ENCODE peak calls at places on chromosomes 4 and X, in six cellular contexts. C is D341Med; X is naive thymus-derived CD4-positive, alpha-beta T cell; Q is T-cell; W is NCI-H2081; R is stimulated activated CD4-positive, alpha-beta T cell treated with anti-CD3 and anti-CD28 coated beads, Interleukin-12 subunit alpha, Interleukin-12 subunit beta, amount 100 ng/mL, for 24 hours. H is an unnamed sample.

GRCh38 chr4:76982638-76983579 is 33.4 kb downstream of the SEPTIN11 start:
- DNase-seq in W (no peak), R (no peak), Q (no peak), X (no peak), C (no peak), H (peak)

GRCh38 chrX:19272452-19272851 is 71.3 kb upstream of the PDHA1 start:
- DNase-seq in C (no peak), R (no peak), W (no peak), X (no peak), Q (no peak), H (no peak)

GRCh38 chr4:124386163-124386562 is 326.4 kb downstream of the ANKRD50 start:
- DNase-seq in Q (no peak), C (no peak), R (no peak), X (no peak), W (no peak), H (no peak)

GRCh38 chr4:1379801-1380331 is 26.4 kb downstream of the NKX1-1 start:
- DNase-seq in Q (no peak), X (no peak), R (no peak), W (no peak), C (no peak), H (no peak)

GRCh38 chr4:141028024-141028529 is 105.2 kb downstream of the RNF150 start:
- DNase-seq in C (no peak), W (peak), R (no peak), Q (no peak), X (no peak), H (peak)

GRCh38 chr4:123250843-123251242 is 145.8 kb upstream of the SPRY1 start:
- DNase-seq in R (no peak), C (no peak), Q (no peak), W (no peak), X (no peak), H (no peak)

GRCh38 chr4:122692641-122693520 is 39.6 kb upstream of the BBS12 start:
- DNase-seq in Q (no peak), X (no peak), W (no peak), C (no peak), R (no peak), H (no peak)

GRCh38 chrX:139864613-139865012 is 68.2 kb downstream of the ATP11C start:
- DNase-seq in W (no peak), R (no peak), Q (no peak), X (no peak), C (no peak), H (no peak)

GRCh38 chrX:33252306-33252825 is 41.0 kb upstream of the DMD start:
- DNase-seq in R (no peak), Q (no peak), W (no peak), C (no peak), X (no peak), H (no peak)

GRCh38 chrX:70043685-70044084 is 6.1 kb downstream of the AWAT2 start:
- DNase-seq in R (no peak), C (no peak), X (no peak), W (no peak), Q (no peak), H (no peak)

GRCh38 chr4:122966201-122966600 is 43.8 kb upstream of the NUDT6 start:
- DNase-seq in C (no peak), X (no peak), W (no peak), R (no peak), Q (no peak), H (no peak)

GRCh38 chr4:156705291-156705690 is 266.3 kb downstream of the PDGFC start:
- DNase-seq in X (no peak), C (no peak), Q (no peak), W (no peak), R (no peak), H (no peak)

GRCh38 chr4:82560853-82561744 is 689 bp downstream of the TMEM150C start:
- DNase-seq in Q (no peak), C (no peak), W (no peak), X (no peak), R (no peak), H (no peak)

GRCh38 chrX:134244043-134244442 is 7.1 kb downstream of the CCDC160 start:
- DNase-seq in Q (no peak), C (no peak), X (no peak), R (no peak), W (no peak), H (no peak)

GRCh38 chr4:99447079-99447478 is 11.9 kb upstream of the ADH7 start:
- DNase-seq in W (no peak), Q (no peak), R (no peak), X (no peak), C (no peak), H (peak)

GRCh38 chr4:154982187-154983047 is 201.3 kb downstream of the RBM46 start:
- DNase-seq in C (peak), W (peak), R (peak), X (peak), Q (no peak), H (peak)

GRCh38 chrX:34879876-34880275 is 62.7 kb upstream of the FAM47B start:
- DNase-seq in Q (no peak), R (no peak), X (no peak), W (no peak), C (no peak), H (no peak)

GRCh38 chr4:6720202-6720699 is 4.3 kb downstream of the BLOC1S4 start:
- DNase-seq in W (peak), R (peak), Q (peak), X (peak), C (peak), H (peak)

H was measured in NCI-H82.